ENCODE peak calls at places on chromosomes 16 and 17, in five cellular contexts. One of them, this sample, is unnamed.

GRCh38 chr16:19210175-19210924 is 42.3 kb downstream of the SYT17 start:
- DNase-seq in tibial artery: no peak
- DNase-seq in stimulated activated CD4-positive, alpha-beta T cell treated with anti-CD3 and anti-CD28 coated beads, Interleukin-2, amount 100 ng/mL, for 24 hours: no peak
- DNase-seq in cardiac muscle cell: no peak
- DNase-seq in glutamatergic neuron: no peak
- DNase-seq in this sample: no peak

GRCh38 chr16:17983114-17983513 is 353.4 kb downstream of the NPIPA8 start:
- DNase-seq in tibial artery: no peak
- DNase-seq in stimulated activated CD4-positive, alpha-beta T cell treated with anti-CD3 and anti-CD28 coated beads, Interleukin-2, amount 100 ng/mL, for 24 hours: no peak
- DNase-seq in cardiac muscle cell: no peak
- DNase-seq in glutamatergic neuron: no peak
- DNase-seq in this sample: no peak

GRCh38 chr17:12765544-12765943 is 23.8 kb upstream of the ARHGAP44 start:
- DNase-seq in tibial artery: no peak
- DNase-seq in stimulated activated CD4-positive, alpha-beta T cell treated with anti-CD3 and anti-CD28 coated beads, Interleukin-2, amount 100 ng/mL, for 24 hours: no peak
- DNase-seq in cardiac muscle cell: peak
- DNase-seq in glutamatergic neuron: no peak
- DNase-seq in this sample: no peak

GRCh38 chr16:71230122-71230845 is at the start of gene HYDIN:
- DNase-seq in tibial artery: no peak
- DNase-seq in stimulated activated CD4-positive, alpha-beta T cell treated with anti-CD3 and anti-CD28 coated beads, Interleukin-2, amount 100 ng/mL, for 24 hours: no peak
- DNase-seq in cardiac muscle cell: peak
- DNase-seq in glutamatergic neuron: peak
- DNase-seq in this sample: peak

GRCh38 chr17:32882029-32882428 is 5.1 kb upstream of the MYO1D start:
- DNase-seq in tibial artery: no peak
- DNase-seq in stimulated activated CD4-positive, alpha-beta T cell treated with anti-CD3 and anti-CD28 coated beads, Interleukin-2, amount 100 ng/mL, for 24 hours: no peak
- DNase-seq in cardiac muscle cell: no peak
- DNase-seq in glutamatergic neuron: no peak
- DNase-seq in this sample: peak

GRCh38 chr16:30775381-30776099 is 11.5 kb downstream of the ZNF629 start:
- DNase-seq in tibial artery: peak
- DNase-seq in stimulated activated CD4-positive, alpha-beta T cell treated with anti-CD3 and anti-CD28 coated beads, Interleukin-2, amount 100 ng/mL, for 24 hours: peak
- DNase-seq in cardiac muscle cell: peak
- DNase-seq in glutamatergic neuron: peak
- DNase-seq in this sample: peak

GRCh38 chr16:49780436-49780835 is 75.5 kb downstream of the ZNF423 start:
- DNase-seq in tibial artery: no peak
- DNase-seq in stimulated activated CD4-positive, alpha-beta T cell treated with anti-CD3 and anti-CD28 coated beads, Interleukin-2, amount 100 ng/mL, for 24 hours: no peak
- DNase-seq in cardiac muscle cell: no peak
- DNase-seq in glutamatergic neuron: no peak
- DNase-seq in this sample: no peak

GRCh38 chr16:48445782-48446533 is 60.7 kb upstream of the SIAH1 start:
- DNase-seq in tibial artery: no peak
- DNase-seq in stimulated activated CD4-positive, alpha-beta T cell treated with anti-CD3 and anti-CD28 coated beads, Interleukin-2, amount 100 ng/mL, for 24 hours: no peak
- DNase-seq in cardiac muscle cell: no peak
- DNase-seq in glutamatergic neuron: no peak
- DNase-seq in this sample: no peak

GRCh38 chr17:8412089-8412488 is 14.5 kb upstream of the RNF222 start:
- DNase-seq in tibial artery: no peak
- DNase-seq in stimulated activated CD4-positive, alpha-beta T cell treated with anti-CD3 and anti-CD28 coated beads, Interleukin-2, amount 100 ng/mL, for 24 hours: no peak
- DNase-seq in cardiac muscle cell: no peak
- DNase-seq in glutamatergic neuron: no peak
- DNase-seq in this sample: peak

GRCh38 chr17:29569245-29569950 is 897 bp downstream of the TP53I13 start:
- DNase-seq in tibial artery: peak
- DNase-seq in stimulated activated CD4-positive, alpha-beta T cell treated with anti-CD3 and anti-CD28 coated beads, Interleukin-2, amount 100 ng/mL, for 24 hours: no peak
- DNase-seq in cardiac muscle cell: no peak
- DNase-seq in glutamatergic neuron: no peak
- DNase-seq in this sample: no peak

GRCh38 chr16:22318690-22319358 is 21.6 kb downstream of the POLR3E start:
- DNase-seq in tibial artery: no peak
- DNase-seq in stimulated activated CD4-positive, alpha-beta T cell treated with anti-CD3 and anti-CD28 coated beads, Interleukin-2, amount 100 ng/mL, for 24 hours: peak
- DNase-seq in cardiac muscle cell: peak
- DNase-seq in glutamatergic neuron: peak
- DNase-seq in this sample: peak

GRCh38 chr16:72658888-72659717 is 388.8 kb downstream of the ZFHX3 start:
- DNase-seq in tibial artery: no peak
- DNase-seq in stimulated activated CD4-positive, alpha-beta T cell treated with anti-CD3 and anti-CD28 coated beads, Interleukin-2, amount 100 ng/mL, for 24 hours: no peak
- DNase-seq in cardiac muscle cell: peak
- DNase-seq in glutamatergic neuron: no peak
- DNase-seq in this sample: no peak

GRCh38 chr17:5921919-5922318 is 148.3 kb upstream of the WSCD1 start:
- DNase-seq in tibial artery: no peak
- DNase-seq in stimulated activated CD4-positive, alpha-beta T cell treated with anti-CD3 and anti-CD28 coated beads, Interleukin-2, amount 100 ng/mL, for 24 hours: no peak
- DNase-seq in cardiac muscle cell: no peak
- DNase-seq in glutamatergic neuron: no peak
- DNase-seq in this sample: no peak

GRCh38 chr17:68061512-68062313 is 26.2 kb downstream of the KPNA2 start:
- DNase-seq in tibial artery: no peak
- DNase-seq in stimulated activated CD4-positive, alpha-beta T cell treated with anti-CD3 and anti-CD28 coated beads, Interleukin-2, amount 100 ng/mL, for 24 hours: no peak
- DNase-seq in cardiac muscle cell: peak
- DNase-seq in glutamatergic neuron: no peak
- DNase-seq in this sample: no peak

GRCh38 chr16:74030000-74030399 is 266.6 kb upstream of the PSMD7 start:
- DNase-seq in tibial artery: no peak
- DNase-seq in stimulated activated CD4-positive, alpha-beta T cell treated with anti-CD3 and anti-CD28 coated beads, Interleukin-2, amount 100 ng/mL, for 24 hours: no peak
- DNase-seq in cardiac muscle cell: no peak
- DNase-seq in glutamatergic neuron: no peak
- DNase-seq in this sample: no peak

GRCh38 chr17:73271078-73271477 is 9.4 kb upstream of the CPSF4L start:
- DNase-seq in tibial artery: no peak
- DNase-seq in stimulated activated CD4-positive, alpha-beta T cell treated with anti-CD3 and anti-CD28 coated beads, Interleukin-2, amount 100 ng/mL, for 24 hours: no peak
- DNase-seq in cardiac muscle cell: no peak
- DNase-seq in glutamatergic neuron: no peak
- DNase-seq in this sample: no peak

GRCh38 chr16:11030990-11031510 is 86.7 kb downstream of the CLEC16A start:
- DNase-seq in tibial artery: no peak
- DNase-seq in stimulated activated CD4-positive, alpha-beta T cell treated with anti-CD3 and anti-CD28 coated beads, Interleukin-2, amount 100 ng/mL, for 24 hours: no peak
- DNase-seq in cardiac muscle cell: no peak
- DNase-seq in glutamatergic neuron: no peak
- DNase-seq in this sample: no peak

GRCh38 chr17:73359987-73360410 is 48.2 kb upstream of the CDC42EP4 start:
- DNase-seq in tibial artery: no peak
- DNase-seq in stimulated activated CD4-positive, alpha-beta T cell treated with anti-CD3 and anti-CD28 coated beads, Interleukin-2, amount 100 ng/mL, for 24 hours: no peak
- DNase-seq in cardiac muscle cell: no peak
- DNase-seq in glutamatergic neuron: no peak
- DNase-seq in this sample: no peak

GRCh38 chr17:57723427-57724037 is 21.6 kb downstream of the CCDC182 start:
- DNase-seq in tibial artery: peak
- DNase-seq in stimulated activated CD4-positive, alpha-beta T cell treated with anti-CD3 and anti-CD28 coated beads, Interleukin-2, amount 100 ng/mL, for 24 hours: no peak
- DNase-seq in cardiac muscle cell: no peak
- DNase-seq in glutamatergic neuron: peak
- DNase-seq in this sample: no peak

GRCh38 chr17:29190039-29190438 is 9.8 kb upstream of the MYO18A start:
- DNase-seq in tibial artery: no peak
- DNase-seq in stimulated activated CD4-positive, alpha-beta T cell treated with anti-CD3 and anti-CD28 coated beads, Interleukin-2, amount 100 ng/mL, for 24 hours: no peak
- DNase-seq in cardiac muscle cell: no peak
- DNase-seq in glutamatergic neuron: no peak
- DNase-seq in this sample: no peak

GRCh38 chr16:10787304-10787703 is 31.3 kb downstream of the TVP23A start:
- DNase-seq in tibial artery: no peak
- DNase-seq in stimulated activated CD4-positive, alpha-beta T cell treated with anti-CD3 and anti-CD28 coated beads, Interleukin-2, amount 100 ng/mL, for 24 hours: no peak
- DNase-seq in cardiac muscle cell: no peak
- DNase-seq in glutamatergic neuron: no peak
- DNase-seq in this sample: no peak

This sample was measured in erythroblast.